ENCODE peak calls at places on chromosomes 12 and 14, in four cellular contexts. F, P, U and Y are unnamed samples.

GRCh38 chr12:65896743-65897142 is 72.5 kb downstream of the HMGA2 start:
- DNase-seq in F (no peak), P (no peak), U (no peak), Y (no peak)

GRCh38 chr12:65612440-65612839 is 211.8 kb upstream of the HMGA2 start:
- DNase-seq in F (no peak), P (no peak), U (no peak), Y (no peak)

GRCh38 chr12:92827836-92828431 is 101.2 kb downstream of the EEA1 start:
- DNase-seq in F (no peak), P (no peak), U (no peak), Y (no peak)

GRCh38 chr12:89648211-89648930 is 60.3 kb downstream of the ATP2B1 start:
- DNase-seq in F (no peak), P (no peak), U (no peak), Y (no peak)

GRCh38 chr12:68557011-68557715 is 53.5 kb upstream of the RAP1B start:
- DNase-seq in F (no peak), P (no peak), U (no peak), Y (no peak)

GRCh38 chr12:49043241-49043640 is 17.4 kb downstream of the KMT2D start:
- DNase-seq in F (no peak), P (no peak), U (no peak), Y (no peak)

GRCh38 chr12:130280226-130280625 is 57.5 kb upstream of the PIWIL1 start:
- DNase-seq in F (no peak), P (no peak), U (no peak), Y (no peak)

GRCh38 chr14:30657606-30658163 is 35.6 kb downstream of the SCFD1 start:
- DNase-seq in F (no peak), P (no peak), U (no peak), Y (no peak)

GRCh38 chr14:29442720-29443119 is 484.9 kb downstream of the PRKD1 start:
- DNase-seq in F (no peak), P (no peak), U (no peak), Y (no peak)

GRCh38 chr12:49548822-49549648 is 10.2 kb downstream of the KCNH3 start:
- DNase-seq in F (no peak), P (no peak), U (peak; percentile 54), Y (no peak)

GRCh38 chr14:94144765-94145164 is 15.4 kb upstream of the IFI27L2 start:
- DNase-seq in F (no peak), P (no peak), U (no peak), Y (no peak)

GRCh38 chr14:33642080-33642479 is 308.8 kb downstream of the EGLN3 start:
- DNase-seq in F (no peak), P (no peak), U (no peak), Y (no peak)

GRCh38 chr12:32502693-32503510 is 103.5 kb downstream of the FGD4 start:
- DNase-seq in F (no peak), P (peak; percentile 53), U (no peak), Y (peak; percentile 51)

GRCh38 chr12:16670456-16671050 is 64.6 kb upstream of the LMO3 start:
- DNase-seq in F (no peak), P (no peak), U (no peak), Y (no peak)

GRCh38 chr12:93944196-93944595 is 204.2 kb upstream of the PLXNC1 start:
- DNase-seq in F (no peak), P (no peak), U (no peak), Y (no peak)

GRCh38 chr14:104788533-104788818 is 7.1 kb downstream of the AKT1 start:
- DNase-seq in F (no peak), P (no peak), U (no peak), Y (no peak)

GRCh38 chr14:79514700-79515099 is 696.6 kb downstream of the DIO2 start:
- DNase-seq in F (no peak), P (no peak), U (no peak), Y (no peak)

GRCh38 chr14:35747379-35747778 is 61.7 kb downstream of the RALGAPA1 start:
- DNase-seq in F (no peak), P (no peak), U (no peak), Y (no peak)

GRCh38 chr14:86944434-86944833 is 1048.5 kb downstream of the GALC start:
- DNase-seq in F (no peak), P (no peak), U (no peak), Y (no peak)

GRCh38 chr14:82657186-82657675 is 1123.6 kb upstream of the SEL1L start:
- DNase-seq in F (no peak), P (no peak), U (no peak), Y (no peak)

GRCh38 chr14:67704484-67705089 is 2.9 kb downstream of the RDH12 start:
- DNase-seq in F (peak; percentile 40), P (no peak), U (no peak), Y (no peak)

GRCh38 chr12:3120701-3121100 is 43.5 kb downstream of the TSPAN9 start:
- DNase-seq in F (no peak), P (no peak), U (no peak), Y (no peak)

GRCh38 chr14:76784881-76785280 is 23.6 kb downstream of the VASH1 start:
- DNase-seq in F (peak; percentile 72), P (peak; percentile 65), U (peak; percentile 82), Y (no peak)

GRCh38 chr12:2627343-2628191 is 167.2 kb upstream of the FKBP4 start:
- DNase-seq in F (no peak), P (no peak), U (no peak), Y (no peak)

GRCh38 chr14:94775875-94776217 is 5.9 kb upstream of the GSC start:
- DNase-seq in F (no peak), P (no peak), U (no peak), Y (no peak)

GRCh38 chr14:57089901-57090300 is 178.8 kb downstream of the EXOC5 start:
- DNase-seq in F (no peak), P (no peak), U (no peak), Y (no peak)

GRCh38 chr14:87014854-87015253 is 978.1 kb downstream of the GALC start:
- DNase-seq in F (no peak), P (no peak), U (no peak), Y (no peak)